ENCODE peak calls at places on chromosomes 2 and 18, in six cellular contexts. G is heart left ventricle; N is Panc1; L is left cardiac atrium; W is activated CD4-positive, alpha-beta T cell treated with anti-CD3 and anti-CD28 coated beads for 36 hours; M is gastroesophageal sphincter. O is an unnamed sample.

GRCh38 chr18:65659312-65659711 is 91.5 kb upstream of the CDH7 start:
- ATAC-seq in G (no peak), N (no peak), L (no peak), W (no peak), M (no peak), O (no peak)

GRCh38 chr2:46047280-46047679 is 249.9 kb upstream of the EPAS1 start:
- ATAC-seq in G (no peak), N (no peak), L (no peak), W (no peak), M (no peak), O (no peak)

GRCh38 chr2:74418312-74418711 is 3.1 kb downstream of the C2orf81 start:
- ATAC-seq in G (no peak), N (no peak), L (no peak), W (no peak), M (no peak), O (no peak)

GRCh38 chr2:239084007-239084406 is 236.1 kb downstream of the TWIST2 start:
- ATAC-seq in G (no peak), N (no peak), L (no peak), W (no peak), M (no peak), O (no peak)

GRCh38 chr2:185456517-185456916 is 282.1 kb upstream of the FSIP2 start:
- ATAC-seq in G (peak), N (no peak), L (no peak), W (no peak), M (peak), O (no peak)

GRCh38 chr18:33578371-33579146 is 540 bp downstream of the ASXL3 start:
- ATAC-seq in G (peak), N (peak), L (peak), W (no peak), M (peak), O (no peak)

GRCh38 chr18:11998182-11998581 is 16.9 kb downstream of the IMPA2 start:
- ATAC-seq in G (peak), N (no peak), L (peak), W (no peak), M (peak), O (no peak)

GRCh38 chr18:59446012-59446411 is 86.9 kb upstream of the LMAN1 start:
- ATAC-seq in G (peak), N (no peak), L (no peak), W (no peak), M (no peak), O (no peak)

GRCh38 chr2:9629222-9630000 is 1.4 kb downstream of the YWHAQ start:
- ATAC-seq in G (no peak), N (no peak), L (no peak), W (no peak), M (no peak), O (no peak)

GRCh38 chr2:102064679-102065674 is 73.2 kb downstream of the IL1R2 start:
- ATAC-seq in G (peak), N (no peak), L (peak), W (no peak), M (peak), O (no peak)

GRCh38 chr18:36769611-36770314 is 59.0 kb downstream of the TPGS2 start:
- ATAC-seq in G (peak), N (no peak), L (peak), W (no peak), M (no peak), O (no peak)

GRCh38 chr2:239216614-239217273 is 184.1 kb downstream of the HDAC4 start:
- ATAC-seq in G (no peak), N (no peak), L (no peak), W (peak), M (no peak), O (peak)

GRCh38 chr18:12750076-12750707 is 47.4 kb downstream of the PSMG2 start:
- ATAC-seq in G (no peak), N (peak), L (no peak), W (peak), M (no peak), O (peak)

GRCh38 chr2:15636972-15637785 is 45.5 kb downstream of the DDX1 start:
- ATAC-seq in G (peak), N (peak), L (peak), W (peak), M (peak), O (peak)

GRCh38 chr2:199485732-199486335 is 28.1 kb upstream of the SATB2 start:
- ATAC-seq in G (peak), N (peak), L (no peak), W (peak), M (no peak), O (peak)

GRCh38 chr18:63216497-63216896 is 103.1 kb downstream of the BCL2 start:
- ATAC-seq in G (no peak), N (no peak), L (no peak), W (peak), M (no peak), O (peak)

GRCh38 chr2:232322560-232323327 is 55.8 kb upstream of the ALPP start:
- ATAC-seq in G (no peak), N (no peak), L (no peak), W (no peak), M (no peak), O (no peak)

GRCh38 chr2:40028792-40029488 is 249.9 kb upstream of the THUMPD2 start:
- ATAC-seq in G (no peak), N (no peak), L (no peak), W (no peak), M (no peak), O (no peak)

GRCh38 chr18:11308499-11308898 is 159.1 kb upstream of the PIEZO2 start:
- ATAC-seq in G (no peak), N (no peak), L (no peak), W (peak), M (no peak), O (peak)